ENCODE peak calls at places on chromosomes 6 and 20, in six cellular contexts. One of them, this sample, is unnamed.

GRCh38 chr20:25280574-25281535 is 33.0 kb downstream of the PYGB start:
- DNase-seq in SJSA1: no peak
- DNase-seq in right lobe of liver: peak
- DNase-seq in AG04450: no peak
- DNase-seq in psoas muscle: peak
- DNase-seq in skeletal muscle cell: no peak
- DNase-seq in this sample: no peak

GRCh38 chr6:143223895-143224294 is 163.2 kb downstream of the AIG1 start:
- DNase-seq in right lobe of liver: peak
- DNase-seq in AG04450: no peak
- DNase-seq in psoas muscle: peak
- DNase-seq in skeletal muscle cell: no peak
- DNase-seq in SJSA1: no peak
- DNase-seq in this sample: no peak

GRCh38 chr6:77678048-77678447 is 25.2 kb downstream of the MEI4 start:
- DNase-seq in SJSA1: no peak
- DNase-seq in AG04450: no peak
- DNase-seq in right lobe of liver: no peak
- DNase-seq in psoas muscle: no peak
- DNase-seq in skeletal muscle cell: no peak
- DNase-seq in this sample: no peak

GRCh38 chr6:21382821-21383455 is 210.6 kb upstream of the SOX4 start:
- DNase-seq in SJSA1: no peak
- DNase-seq in right lobe of liver: no peak
- DNase-seq in skeletal muscle cell: no peak
- DNase-seq in AG04450: no peak
- DNase-seq in psoas muscle: no peak
- DNase-seq in this sample: no peak

GRCh38 chr6:130810307-130811030 is 16.7 kb upstream of the SMLR1 start:
- DNase-seq in AG04450: peak
- DNase-seq in right lobe of liver: no peak
- DNase-seq in psoas muscle: no peak
- DNase-seq in skeletal muscle cell: no peak
- DNase-seq in SJSA1: no peak
- DNase-seq in this sample: no peak

GRCh38 chr6:33566182-33567084 is 13.6 kb downstream of the BAK1 start:
- DNase-seq in AG04450: no peak
- DNase-seq in skeletal muscle cell: no peak
- DNase-seq in psoas muscle: no peak
- DNase-seq in right lobe of liver: no peak
- DNase-seq in SJSA1: peak
- DNase-seq in this sample: peak

GRCh38 chr6:107635058-107635515 is 145.2 kb downstream of the SOBP start:
- DNase-seq in psoas muscle: no peak
- DNase-seq in AG04450: no peak
- DNase-seq in SJSA1: no peak
- DNase-seq in right lobe of liver: no peak
- DNase-seq in skeletal muscle cell: no peak
- DNase-seq in this sample: no peak

GRCh38 chr6:31541059-31541657 is 645 bp downstream of the DDX39B start:
- DNase-seq in right lobe of liver: no peak
- DNase-seq in AG04450: no peak
- DNase-seq in psoas muscle: no peak
- DNase-seq in SJSA1: no peak
- DNase-seq in skeletal muscle cell: no peak
- DNase-seq in this sample: no peak

GRCh38 chr6:38912378-38912777 is 136.2 kb upstream of the GLP1R start:
- DNase-seq in AG04450: no peak
- DNase-seq in right lobe of liver: no peak
- DNase-seq in psoas muscle: no peak
- DNase-seq in SJSA1: no peak
- DNase-seq in skeletal muscle cell: no peak
- DNase-seq in this sample: no peak

GRCh38 chr20:2701671-2702081 is 9.1 kb downstream of the EBF4 start:
- DNase-seq in SJSA1: no peak
- DNase-seq in right lobe of liver: no peak
- DNase-seq in skeletal muscle cell: no peak
- DNase-seq in psoas muscle: no peak
- DNase-seq in AG04450: no peak
- DNase-seq in this sample: no peak

GRCh38 chr6:22147983-22148797 is 148.6 kb downstream of the PRL start:
- DNase-seq in SJSA1: peak
- DNase-seq in psoas muscle: no peak
- DNase-seq in skeletal muscle cell: peak
- DNase-seq in right lobe of liver: no peak
- DNase-seq in AG04450: peak
- DNase-seq in this sample: peak

GRCh38 chr20:41879151-41879550 is 261.0 kb upstream of the CHD6 start:
- DNase-seq in AG04450: no peak
- DNase-seq in right lobe of liver: no peak
- DNase-seq in psoas muscle: no peak
- DNase-seq in skeletal muscle cell: no peak
- DNase-seq in SJSA1: no peak
- DNase-seq in this sample: no peak

GRCh38 chr6:156538875-156539660 is 238.1 kb upstream of the ARID1B start:
- DNase-seq in skeletal muscle cell: no peak
- DNase-seq in psoas muscle: no peak
- DNase-seq in SJSA1: no peak
- DNase-seq in AG04450: no peak
- DNase-seq in right lobe of liver: no peak
- DNase-seq in this sample: no peak

GRCh38 chr6:164020142-164020541 is 605.6 kb downstream of the QKI start:
- DNase-seq in psoas muscle: no peak
- DNase-seq in AG04450: no peak
- DNase-seq in SJSA1: no peak
- DNase-seq in right lobe of liver: no peak
- DNase-seq in skeletal muscle cell: no peak
- DNase-seq in this sample: no peak

GRCh38 chr6:44180886-44181285 is 22.3 kb downstream of the CAPN11 start:
- DNase-seq in psoas muscle: no peak
- DNase-seq in skeletal muscle cell: no peak
- DNase-seq in AG04450: no peak
- DNase-seq in SJSA1: no peak
- DNase-seq in right lobe of liver: no peak
- DNase-seq in this sample: no peak

GRCh38 chr6:7042654-7043545 is 64.9 kb upstream of the RREB1 start:
- DNase-seq in right lobe of liver: peak
- DNase-seq in psoas muscle: no peak
- DNase-seq in skeletal muscle cell: no peak
- DNase-seq in SJSA1: no peak
- DNase-seq in AG04450: no peak
- DNase-seq in this sample: no peak

GRCh38 chr20:45629496-45630100 is at the start of gene WFDC10A:
- DNase-seq in AG04450: no peak
- DNase-seq in skeletal muscle cell: peak
- DNase-seq in SJSA1: peak
- DNase-seq in right lobe of liver: no peak
- DNase-seq in psoas muscle: no peak
- DNase-seq in this sample: peak

GRCh38 chr6:13427838-13428527 is 59.4 kb downstream of the GFOD1 start:
- DNase-seq in SJSA1: no peak
- DNase-seq in AG04450: no peak
- DNase-seq in right lobe of liver: no peak
- DNase-seq in psoas muscle: no peak
- DNase-seq in skeletal muscle cell: no peak
- DNase-seq in this sample: no peak

GRCh38 chr6:169097336-169098052 is 156.2 kb downstream of the THBS2 start:
- DNase-seq in AG04450: peak
- DNase-seq in psoas muscle: no peak
- DNase-seq in right lobe of liver: no peak
- DNase-seq in SJSA1: peak
- DNase-seq in skeletal muscle cell: peak
- DNase-seq in this sample: peak

GRCh38 chr20:22339091-22339881 is 245.1 kb downstream of the FOXA2 start:
- DNase-seq in psoas muscle: no peak
- DNase-seq in skeletal muscle cell: peak
- DNase-seq in right lobe of liver: no peak
- DNase-seq in AG04450: peak
- DNase-seq in SJSA1: peak
- DNase-seq in this sample: peak

GRCh38 chr6:131914967-131915751 is 36.0 kb downstream of the CCN2 start:
- DNase-seq in AG04450: peak
- DNase-seq in skeletal muscle cell: peak
- DNase-seq in psoas muscle: peak
- DNase-seq in SJSA1: peak
- DNase-seq in right lobe of liver: no peak
- DNase-seq in this sample: no peak

GRCh38 chr6:17986656-17987575 is 519 bp downstream of the KIF13A start:
- DNase-seq in skeletal muscle cell: no peak
- DNase-seq in psoas muscle: peak
- DNase-seq in right lobe of liver: peak
- DNase-seq in SJSA1: peak
- DNase-seq in AG04450: no peak
- DNase-seq in this sample: no peak

GRCh38 chr20:329851-330232 is 4.5 kb downstream of the SOX12 start:
- DNase-seq in psoas muscle: no peak
- DNase-seq in AG04450: no peak
- DNase-seq in right lobe of liver: no peak
- DNase-seq in skeletal muscle cell: no peak
- DNase-seq in SJSA1: no peak
- DNase-seq in this sample: no peak

GRCh38 chr6:16061833-16062232 is 67.1 kb upstream of the MYLIP start:
- DNase-seq in skeletal muscle cell: no peak
- DNase-seq in right lobe of liver: no peak
- DNase-seq in SJSA1: no peak
- DNase-seq in AG04450: no peak
- DNase-seq in psoas muscle: no peak
- DNase-seq in this sample: no peak

GRCh38 chr6:13331516-13332348 is 3.4 kb upstream of the TBC1D7 start:
- DNase-seq in AG04450: no peak
- DNase-seq in skeletal muscle cell: no peak
- DNase-seq in psoas muscle: no peak
- DNase-seq in SJSA1: peak
- DNase-seq in right lobe of liver: no peak
- DNase-seq in this sample: no peak

GRCh38 chr6:13920584-13920983 is 4.2 kb upstream of the RNF182 start:
- DNase-seq in AG04450: no peak
- DNase-seq in SJSA1: no peak
- DNase-seq in skeletal muscle cell: no peak
- DNase-seq in psoas muscle: no peak
- DNase-seq in right lobe of liver: no peak
- DNase-seq in this sample: no peak

GRCh38 chr6:98547634-98548033 is 286.7 kb upstream of the POU3F2 start:
- DNase-seq in psoas muscle: no peak
- DNase-seq in AG04450: no peak
- DNase-seq in right lobe of liver: no peak
- DNase-seq in skeletal muscle cell: no peak
- DNase-seq in SJSA1: no peak
- DNase-seq in this sample: no peak

GRCh38 chr20:4767084-4767483 is 45.4 kb downstream of the PRND start:
- DNase-seq in psoas muscle: no peak
- DNase-seq in skeletal muscle cell: no peak
- DNase-seq in right lobe of liver: no peak
- DNase-seq in SJSA1: no peak
- DNase-seq in AG04450: no peak
- DNase-seq in this sample: no peak
- H3K4me3 ChIP-seq in psoas muscle: no peak
- H3K4me3 ChIP-seq in skeletal muscle cell: no peak
- H3K4me3 ChIP-seq in right lobe of liver: no peak
- H3K4me3 ChIP-seq in SJSA1: no peak
- H3K4me3 ChIP-seq in AG04450: no peak
- H3K4me3 ChIP-seq in this sample: no peak

DNA sequence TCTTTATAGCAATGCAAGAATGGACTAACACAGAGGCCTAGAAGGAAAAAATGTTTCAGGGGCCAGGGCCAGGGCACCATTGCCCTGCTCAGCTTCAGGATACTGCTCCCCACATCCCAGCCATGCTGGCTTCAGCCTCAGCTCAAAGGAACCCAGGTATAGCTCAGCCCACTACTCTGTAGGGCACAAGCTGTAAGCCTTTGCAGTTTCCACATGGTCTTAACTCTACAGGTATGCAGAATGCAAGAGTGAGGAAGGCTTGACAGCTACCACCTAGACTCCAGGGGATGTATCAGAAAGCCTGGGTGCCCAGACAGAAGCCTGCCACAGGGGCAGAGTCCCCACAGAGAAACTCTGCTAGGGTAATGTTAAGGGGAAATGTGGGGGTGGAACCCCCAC is 10.5 kb upstream of the TTK start:
- DNase-seq in SJSA1: no peak
- DNase-seq in psoas muscle: no peak
- DNase-seq in right lobe of liver: no peak
- DNase-seq in AG04450: no peak
- DNase-seq in skeletal muscle cell: no peak
- DNase-seq in this sample: no peak
- H3K4me3 ChIP-seq in SJSA1: no peak
- H3K4me3 ChIP-seq in psoas muscle: no peak
- H3K4me3 ChIP-seq in right lobe of liver: no peak
- H3K4me3 ChIP-seq in AG04450: no peak
- H3K4me3 ChIP-seq in skeletal muscle cell: no peak
- H3K4me3 ChIP-seq in this sample: no peak

DNA sequence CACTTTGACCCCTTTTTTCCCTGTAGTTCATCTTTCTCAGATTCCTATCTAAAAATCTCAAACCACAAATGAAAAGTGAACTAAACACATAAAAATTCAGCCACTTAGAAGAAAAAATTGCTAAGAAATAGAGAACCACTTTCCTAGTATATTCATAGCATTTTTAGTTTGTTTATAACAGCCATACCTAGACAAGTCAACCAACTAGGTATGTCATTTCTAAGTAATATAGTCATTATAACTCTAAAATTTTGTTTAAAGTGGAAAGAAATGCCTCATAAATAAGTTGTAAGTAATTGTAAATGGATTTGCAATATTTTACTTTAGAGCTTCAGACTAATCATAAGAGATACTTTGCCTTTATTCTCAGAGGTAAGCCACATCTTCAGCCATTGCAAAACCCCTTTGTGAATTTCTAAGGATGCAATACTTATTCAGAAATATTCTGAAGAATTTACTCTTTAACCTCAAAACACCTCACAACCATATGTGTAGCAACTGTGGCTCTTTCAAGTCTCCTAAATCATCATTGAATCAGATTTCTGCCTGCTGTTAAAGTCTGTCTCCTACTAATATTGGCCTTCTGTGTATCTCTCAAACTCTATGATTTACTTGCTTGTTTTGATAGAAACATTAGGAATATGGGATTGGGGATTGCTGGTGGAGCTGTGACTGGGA is 6.9 kb upstream of the SUMO4 start:
- DNase-seq in skeletal muscle cell: no peak
- DNase-seq in right lobe of liver: no peak
- DNase-seq in psoas muscle: no peak
- DNase-seq in SJSA1: no peak
- DNase-seq in AG04450: no peak
- DNase-seq in this sample: no peak
- H3K4me3 ChIP-seq in skeletal muscle cell: no peak
- H3K4me3 ChIP-seq in right lobe of liver: no peak
- H3K4me3 ChIP-seq in psoas muscle: no peak
- H3K4me3 ChIP-seq in SJSA1: no peak
- H3K4me3 ChIP-seq in AG04450: no peak
- H3K4me3 ChIP-seq in this sample: no peak

DNA sequence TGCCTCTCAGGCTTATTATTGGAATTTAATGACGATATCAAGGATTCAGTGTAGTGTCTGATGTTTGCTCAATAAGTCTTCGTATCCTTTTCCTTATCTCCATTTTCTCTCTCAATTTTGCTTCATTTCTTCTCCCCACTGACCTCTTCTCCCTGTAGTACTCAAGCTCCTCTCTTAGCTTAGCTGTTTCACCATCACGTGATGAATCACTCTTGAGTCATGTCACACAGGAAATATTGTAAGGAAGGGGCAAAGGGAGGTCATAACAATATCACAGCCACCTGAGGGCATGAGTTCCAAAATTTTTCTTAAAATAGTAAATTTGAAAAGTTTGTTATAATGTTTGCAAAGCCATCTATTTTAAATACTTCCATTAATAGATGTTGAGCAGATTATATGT is 392.2 kb upstream of the MARCKS start:
- DNase-seq in AG04450: no peak
- DNase-seq in right lobe of liver: no peak
- DNase-seq in SJSA1: peak
- DNase-seq in skeletal muscle cell: peak
- DNase-seq in psoas muscle: no peak
- DNase-seq in this sample: peak
- H3K4me3 ChIP-seq in AG04450: no peak
- H3K4me3 ChIP-seq in right lobe of liver: no peak
- H3K4me3 ChIP-seq in SJSA1: no peak
- H3K4me3 ChIP-seq in skeletal muscle cell: no peak
- H3K4me3 ChIP-seq in psoas muscle: no peak
- H3K4me3 ChIP-seq in this sample: no peak